ENCODE peak calls at places on chromosomes 16 and 17, in seven cellular contexts. C, O, H, Q, N, E and P are unnamed samples.

GRCh38 chr17:41528959-41529353 is 848 bp upstream of the KRT19 start:
- DNase-seq in O (no peak), H (no peak), C (no peak), E (no peak), N (no peak), Q (no peak), P (no peak)

GRCh38 chr17:6666557-6666956 is 15.0 kb downstream of the C17orf100 start:
- DNase-seq in H (no peak), C (no peak), Q (no peak), N (no peak), E (no peak), O (no peak), P (no peak)

GRCh38 chr17:80969030-80969673 is 22.5 kb upstream of the CHMP6 start:
- DNase-seq in O (no peak), Q (no peak), C (peak; percentile 20), E (no peak), H (no peak), N (no peak), P (no peak)

GRCh38 chr17:81160306-81160705 is 5.0 kb upstream of the PVALEF start:
- DNase-seq in H (no peak), Q (no peak), N (no peak), E (peak; percentile 40), C (no peak), O (peak; percentile 65), P (no peak)

GRCh38 chr17:72405662-72406230 is 284.9 kb downstream of the SOX9 start:
- DNase-seq in O (no peak), N (no peak), H (no peak), Q (no peak), C (no peak), E (no peak), P (no peak)

GRCh38 chr16:15777533-15778203 is 79.2 kb downstream of the MYH11 start:
- DNase-seq in C (no peak), Q (no peak), H (peak; percentile 61), E (no peak), N (no peak), O (peak; percentile 20), P (peak; percentile 42)

GRCh38 chr17:20063665-20064648 is 54.8 kb downstream of the SPECC1 start:
- DNase-seq in H (peak; percentile 57), N (peak; percentile 83), E (peak; percentile 94), O (peak; percentile 76), Q (peak; percentile 78), C (peak; percentile 57), P (peak; percentile 61)

GRCh38 chr17:1398028-1398427 is 2.0 kb downstream of the YWHAE start:
- DNase-seq in H (no peak), Q (no peak), C (no peak), N (no peak), E (no peak), O (no peak), P (no peak)

GRCh38 chr16:30113711-30114333 is 485 bp upstream of the GDPD3 start:
- DNase-seq in Q (no peak), H (no peak), E (no peak), O (no peak), N (no peak), C (no peak), P (no peak)

GRCh38 chr17:1087381-1088241 is 90.7 kb downstream of the TIMM22 start:
- DNase-seq in H (peak; percentile 71), N (no peak), C (no peak), Q (no peak), O (peak; percentile 97), E (peak; percentile 68), P (no peak)

GRCh38 chr16:71383054-71383773 is 24.7 kb downstream of the CALB2 start:
- DNase-seq in H (no peak), O (no peak), C (no peak), E (no peak), Q (no peak), N (peak; percentile 10), P (no peak)

GRCh38 chr16:11682655-11683096 is 14.4 kb downstream of the SNN start:
- DNase-seq in Q (no peak), N (peak; percentile 76), H (no peak), E (no peak), C (no peak), O (no peak), P (no peak)

GRCh38 chr16:56295739-56296527 is 104.6 kb downstream of the GNAO1 start:
- DNase-seq in H (peak; percentile 47), E (no peak), O (no peak), C (no peak), Q (no peak), N (no peak), P (no peak)

GRCh38 chr17:2172447-2172938 is 117.6 kb downstream of the HIC1 start:
- DNase-seq in H (no peak), O (peak; percentile 58), Q (no peak), C (no peak), E (no peak), N (no peak), P (no peak)

GRCh38 chr16:86899757-86900156 is 321.4 kb downstream of the FOXL1 start:
- DNase-seq in Q (no peak), E (no peak), H (no peak), C (no peak), O (no peak), N (no peak), P (no peak)

GRCh38 chr17:74732042-74732846 is 4.8 kb upstream of the RAB37 start:
- DNase-seq in C (no peak), N (no peak), E (no peak), H (no peak), Q (no peak), O (no peak), P (no peak)

DNA sequence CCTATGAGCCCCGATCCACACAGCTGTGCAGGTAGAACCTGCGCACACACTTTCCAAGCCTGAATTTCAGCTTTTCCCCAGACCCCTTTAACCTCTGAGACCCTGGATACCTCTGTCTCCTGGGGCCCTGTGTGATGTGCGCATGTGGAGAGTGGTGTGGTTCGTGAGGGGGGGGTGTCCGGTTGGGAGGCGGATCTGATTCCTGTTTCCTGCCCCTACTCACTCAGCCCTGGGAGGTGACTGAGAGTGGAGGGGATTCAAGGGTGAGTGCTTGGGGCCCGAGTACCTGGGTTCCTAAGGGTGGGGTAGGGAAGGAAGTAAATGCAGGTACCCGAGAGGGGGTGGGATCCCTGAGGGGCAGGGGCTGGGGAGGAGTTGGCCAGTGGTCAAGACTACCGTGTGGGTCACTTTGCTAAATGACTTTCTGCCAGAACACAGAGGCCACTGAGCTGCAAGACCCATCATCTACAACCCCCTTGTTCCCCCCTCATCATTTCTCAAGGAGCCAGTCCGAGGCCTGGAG is 621 bp downstream of the ARHGEF15 start:
- DNase-seq in N (no peak), H (no peak), C (no peak), O (no peak), E (no peak), Q (no peak), P (no peak)
- H3K4me3 ChIP-seq in N (no peak overlapping the region), H (no peak overlapping the region), C (no peak overlapping the region), O (no peak overlapping the region), E (peak overlapping the region; percentile 5), Q (no peak overlapping the region), P (no peak overlapping the region)

GRCh38 chr17:15503731-15504130 is 36.3 kb upstream of the CDRT4 start:
- DNase-seq in E (no peak), H (no peak), Q (no peak), C (no peak), N (no peak), O (no peak), P (no peak)

GRCh38 chr17:15501788-15502187 is 34.4 kb upstream of the CDRT4 start:
- DNase-seq in E (no peak), N (no peak), H (no peak), C (no peak), O (no peak), Q (no peak), P (no peak)

GRCh38 chr17:15498107-15498506 is 30.7 kb upstream of the CDRT4 start:
- DNase-seq in H (peak; percentile 27), N (no peak), Q (no peak), C (no peak), O (no peak), E (no peak), P (no peak)

GRCh38 chr17:15501282-15501681 is 33.9 kb upstream of the CDRT4 start:
- DNase-seq in H (no peak), E (no peak), N (no peak), Q (no peak), O (no peak), C (no peak), P (no peak)

GRCh38 chr17:15502315-15503112 is 35.1 kb upstream of the CDRT4 start:
- DNase-seq in H (peak; percentile 91), O (peak; percentile 75), Q (no peak), N (peak; percentile 94), E (peak; percentile 95), C (peak; percentile 42), P (peak; percentile 93)
- H3K4me3 ChIP-seq in H (no peak overlapping the region), O (no peak overlapping the region), Q (no peak overlapping the region), N (peak overlapping the region; percentile 28), E (peak overlapping the region; percentile 49), C (no peak overlapping the region), P (peak overlapping the region; percentile 22)

GRCh38 chr17:16383216-16383615 is 2.3 kb downstream of the UBB start:
- DNase-seq in C (no peak), N (no peak), H (no peak), Q (no peak), O (no peak), E (no peak), P (no peak)
- H3K4me3 ChIP-seq in C (peak overlapping the region; percentile 77), N (no peak overlapping the region), H (no peak overlapping the region), Q (no peak overlapping the region), O (no peak overlapping the region), E (no peak overlapping the region), P (peak overlapping the region; percentile 80)

GRCh38 chr17:78774456-78774855 is 7.6 kb downstream of the CYTH1 start:
- DNase-seq in E (no peak), N (no peak), C (no peak), Q (no peak), H (no peak), O (no peak), P (no peak)
- H3K4me3 ChIP-seq in E (no peak overlapping the region), N (no peak overlapping the region), C (peak overlapping the region; percentile 66), Q (no peak overlapping the region), H (no peak overlapping the region), O (no peak overlapping the region), P (no peak overlapping the region)

DNA sequence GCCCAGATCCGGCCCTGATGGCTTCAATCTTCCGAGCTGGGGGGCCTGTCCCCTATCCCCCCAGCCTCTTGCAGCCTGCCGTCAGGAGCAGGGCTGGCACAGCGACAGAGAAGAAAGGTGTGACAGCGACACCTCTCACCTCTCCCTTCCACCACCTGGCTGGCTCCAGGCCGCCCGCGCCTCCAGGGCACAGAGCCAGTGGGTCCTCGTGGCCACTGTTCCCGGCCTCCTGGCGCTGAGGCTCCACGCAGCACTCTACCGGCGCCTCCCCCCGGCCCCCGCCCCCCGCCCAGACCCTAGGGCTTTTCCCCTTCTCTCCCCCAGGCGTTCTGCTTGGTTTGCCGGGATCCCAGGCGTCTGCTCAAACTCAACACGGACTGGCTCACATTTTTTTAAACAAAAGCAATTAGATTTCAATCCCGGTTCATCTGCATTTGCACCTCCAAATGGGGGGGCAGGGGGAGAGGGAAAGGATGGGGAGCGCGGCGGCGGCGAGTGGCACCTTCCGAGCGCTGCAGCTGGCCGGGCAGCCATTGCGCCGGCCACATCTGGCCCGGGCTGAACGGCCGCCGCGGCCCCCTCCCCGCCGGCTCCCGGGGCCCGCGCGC is 12.8 kb upstream of the CBX8 start:
- DNase-seq in E (no peak), C (no peak), O (no peak), H (peak; percentile 19), N (no peak), Q (no peak), P (no peak)
- H3K4me3 ChIP-seq in E (peak overlapping the region; percentile 21), C (peak overlapping the region; percentile 26), O (no peak overlapping the region), H (peak overlapping the region; percentile 24), N (no peak overlapping the region), Q (peak overlapping the region; percentile 11), P (no peak overlapping the region)

GRCh38 chr17:58004060-58004459 is 3.0 kb downstream of the SRSF1 start:
- DNase-seq in Q (no peak), H (no peak), O (no peak), E (no peak), N (no peak), C (no peak), P (no peak)
- H3K4me3 ChIP-seq in Q (no peak overlapping the region), H (no peak overlapping the region), O (no peak overlapping the region), E (no peak overlapping the region), N (no peak overlapping the region), C (no peak overlapping the region), P (peak overlapping the region; percentile 99)